ENCODE peak calls at places on chromosome 14, in seven cellular contexts. C is ovary, Q is AG10803, F is GM12865, E is tibial artery, R is upper lobe of right lung, N is stomach. O is an unnamed sample.

GRCh38 chr14:51644215-51644969 is 7.3 kb upstream of the FRMD6 start:
- DNase-seq in R (no peak), Q (peak), E (no peak), C (no peak), N (no peak), F (no peak), O (no peak)

GRCh38 chr14:102390486-102390885 is 27.7 kb downstream of the TECPR2 start:
- DNase-seq in Q (no peak), E (no peak), F (no peak), R (no peak), C (no peak), N (no peak), O (peak)

GRCh38 chr14:93007225-93007997 is 84.5 kb downstream of the CHGA start:
- DNase-seq in N (peak), Q (peak), E (peak), F (peak), C (no peak), R (no peak), O (peak)

GRCh38 chr14:96368534-96368933 is 5.2 kb downstream of the GSKIP start:
- DNase-seq in E (no peak), N (no peak), F (no peak), C (no peak), Q (no peak), R (no peak), O (no peak)

GRCh38 chr14:78401866-78402265 is 231.7 kb downstream of the NRXN3 start:
- DNase-seq in N (no peak), R (no peak), Q (no peak), C (no peak), E (no peak), F (no peak), O (no peak)

GRCh38 chr14:95526483-95527391 is 8.1 kb upstream of the GLRX5 start:
- DNase-seq in N (no peak), R (no peak), F (no peak), C (no peak), Q (no peak), E (no peak), O (peak)

GRCh38 chr14:68203871-68204270 is 384.3 kb downstream of the RAD51B start:
- DNase-seq in N (no peak), E (no peak), Q (no peak), F (no peak), C (no peak), R (no peak), O (peak)

GRCh38 chr14:60164717-60165546 is at the start of gene DHRS7:
- DNase-seq in Q (peak), C (peak), F (peak), E (peak), R (peak), N (peak), O (peak)

GRCh38 chr14:73567951-73568885 is 795 bp upstream of the ACOT2 start:
- DNase-seq in R (no peak), F (no peak), C (no peak), E (no peak), Q (peak), N (no peak), O (peak)

DNA sequence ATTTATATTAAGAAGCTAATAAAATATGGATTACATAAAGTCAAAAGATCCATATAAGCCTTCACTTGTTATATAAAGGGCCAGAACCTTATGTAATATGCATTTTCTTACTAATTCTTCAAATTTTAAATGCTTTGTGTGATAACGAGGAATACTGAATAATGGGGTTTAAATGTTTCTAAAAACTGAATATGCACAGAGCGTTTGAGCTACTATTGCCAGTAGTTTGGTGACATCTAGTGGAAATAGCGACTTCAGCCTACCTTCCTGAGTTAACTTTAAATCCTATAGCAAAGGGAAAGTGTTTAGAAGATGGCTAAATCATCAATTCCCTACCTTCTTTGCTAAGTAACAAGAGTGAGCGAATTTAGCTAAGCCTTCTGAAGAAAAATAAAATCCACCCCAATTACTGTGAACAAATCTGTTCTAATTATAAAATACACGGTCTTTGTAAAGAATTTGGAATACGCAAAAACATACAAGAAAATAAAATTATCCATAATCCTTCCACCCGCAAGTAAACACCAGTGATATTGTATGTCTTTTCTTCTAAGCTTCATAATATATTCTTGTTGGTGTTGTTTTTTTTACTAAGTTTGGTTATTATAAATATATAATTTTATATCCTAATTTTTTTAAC is 115.5 kb upstream of the G2E3 start:
- DNase-seq in F (peak), N (no peak), R (no peak), Q (peak), C (no peak), E (no peak), O (peak)
- TF ChIP-seq CTCF in F (peak), N (no peak), R (peak), Q (peak), C (no peak), E (peak), O (peak)

DNA sequence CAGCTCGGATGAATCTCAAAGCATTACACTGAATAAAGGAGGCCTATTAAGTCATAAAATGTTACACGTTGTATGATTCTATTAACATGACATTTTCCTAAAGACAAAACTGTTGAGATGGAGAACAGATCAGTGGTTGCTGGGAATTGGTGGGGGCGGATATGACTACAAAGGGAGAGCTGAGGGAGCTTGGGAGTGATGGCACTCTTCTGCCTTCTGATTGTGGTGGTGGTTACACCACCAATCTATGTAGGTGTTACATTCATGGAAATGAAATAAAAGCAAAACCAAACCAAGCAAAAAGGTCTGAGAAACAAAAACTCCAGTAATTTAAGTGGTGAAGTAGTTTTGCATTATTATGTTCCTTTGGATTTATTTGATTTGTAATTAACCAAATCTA is 16.4 kb upstream of the EVL start:
- DNase-seq in R (no peak), N (no peak), C (no peak), F (no peak), E (no peak), Q (no peak), O (no peak)
- H3K4me3 ChIP-seq in R (no peak), N (no peak), C (no peak), F (no peak), E (no peak), Q (no peak), O (no peak)

GRCh38 chr14:21579976-21580375 is at the start of gene OR10G3:
- DNase-seq in Q (no peak), C (no peak), R (no peak), E (no peak), N (no peak), F (no peak), O (no peak)
- TF ChIP-seq CTCF in Q (no peak), C (no peak), R (no peak), E (no peak), N (no peak), F (no peak), O (no peak)

GRCh38 chr14:75281691-75282000 is 3.0 kb downstream of the FOS start:
- DNase-seq in E (no peak), Q (no peak), N (no peak), F (no peak), C (no peak), R (no peak), O (peak)
- H3K4me3 ChIP-seq in E (peak), Q (no peak), N (peak), F (no peak), C (peak), R (peak), O (no peak)

DNA sequence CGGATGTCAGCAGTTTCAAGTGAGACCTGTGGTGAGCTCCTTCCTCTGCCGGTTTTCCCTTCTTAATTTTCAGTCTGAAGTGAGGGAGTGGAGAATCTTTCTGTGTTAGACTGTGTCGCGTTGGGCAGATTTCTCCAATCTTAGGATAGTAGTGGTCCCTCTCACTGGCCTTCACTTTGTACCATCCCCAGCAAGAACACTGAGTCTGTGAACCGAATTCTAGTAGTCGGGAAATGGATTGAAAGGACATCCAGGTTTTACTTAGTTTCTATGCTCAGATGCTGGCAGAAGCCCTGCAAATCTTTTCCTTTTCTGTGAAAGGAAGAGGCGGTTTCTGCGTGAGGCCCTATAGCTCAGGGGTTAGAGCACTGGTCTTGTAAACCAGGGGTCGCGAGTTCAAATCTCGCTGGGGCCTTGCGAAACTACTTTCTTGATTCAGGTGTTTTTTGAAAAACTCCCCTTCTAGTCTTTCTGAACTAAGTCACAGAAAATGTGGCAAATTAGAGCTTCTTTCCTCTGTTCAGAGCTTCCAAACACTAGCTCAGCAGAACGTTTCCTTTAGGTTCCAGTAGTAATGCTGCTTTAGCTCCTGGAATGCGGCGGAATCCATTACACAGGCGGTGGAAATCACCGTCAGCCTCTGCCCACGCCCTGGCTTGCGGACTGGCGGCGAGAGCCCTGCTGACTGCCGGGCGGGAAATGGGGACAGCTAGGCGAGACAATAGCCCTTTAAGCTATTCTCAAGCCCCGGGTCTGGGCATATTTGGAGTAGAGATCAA is 2.8 kb upstream of the RNASE4 start:
- DNase-seq in R (peak), N (peak), F (peak), C (peak), E (peak), Q (peak), O (peak)
- TF ChIP-seq CTCF in R (no peak), N (no peak), F (no peak), C (peak), E (no peak), Q (no peak), O (no peak)

O was measured in fibroblast of the aortic adventitia.